ENCODE peak calls at places on chromosomes 3 and 15, in six cellular contexts. M, H, J, E, N and X are unnamed samples. For H3K36me3 and H3K27me3, the result is how much of the 10 kb centered on the place peaks cover.

GRCh38 chr3:172698650-172699049 is 12.2 kb downstream of the NCEH1 start:
- DNase-seq in J (no peak), M (no peak), H (no peak), N (peak), E (no peak), X (no peak)

GRCh38 chr15:51830279-51830806 is 890 bp downstream of the TMOD3 start:
- DNase-seq in N (no peak), M (no peak), H (peak), J (no peak), E (peak), X (no peak)

GRCh38 chr15:66765478-66766281 is 63.6 kb downstream of the SMAD6 start:
- DNase-seq in H (no peak), J (no peak), N (peak), E (no peak), M (no peak), X (no peak)

GRCh38 chr15:63043391-63044076 is 987 bp downstream of the TPM1 start:
- DNase-seq in N (no peak), M (peak), J (peak), H (no peak), E (no peak), X (peak)

GRCh38 chr15:63992300-63992699 is 54.0 kb downstream of the DAPK2 start:
- DNase-seq in H (no peak), N (no peak), J (no peak), M (no peak), E (no peak), X (no peak)

GRCh38 chr15:78507831-78508160 is 419 bp downstream of the HYKK start:
- DNase-seq in H (no peak), J (no peak), M (no peak), N (no peak), E (no peak), X (no peak)

GRCh38 chr3:64049136-64049535 is 25.8 kb upstream of the PSMD6 start:
- DNase-seq in M (no peak), J (no peak), H (no peak), N (no peak), E (no peak), X (no peak)

GRCh38 chr3:110293660-110294059 is 778.0 kb upstream of the NECTIN3 start:
- DNase-seq in E (no peak), J (no peak), M (no peak), N (no peak), H (no peak), X (no peak)

GRCh38 chr3:50204804-50205718 is at the start of gene SLC38A3:
- DNase-seq in E (peak), J (peak), N (peak), M (peak), H (no peak), X (peak)

GRCh38 chr3:30286007-30286669 is 320.3 kb upstream of the TGFBR2 start:
- DNase-seq in E (no peak), J (peak), N (peak), M (peak), H (peak), X (no peak)

GRCh38 chr3:192930585-192930984 is 12.9 kb upstream of the MB21D2 start:
- DNase-seq in E (no peak), J (no peak), N (no peak), H (no peak), M (no peak), X (no peak)

GRCh38 chr3:134897391-134898131 is 102.5 kb downstream of the EPHB1 start:
- DNase-seq in M (no peak), H (no peak), E (no peak), N (no peak), J (no peak), X (no peak)

GRCh38 chr15:55823191-55823670 is 80.3 kb upstream of the PRTG start:
- DNase-seq in N (no peak), E (no peak), M (no peak), J (no peak), H (no peak), X (no peak)

GRCh38 chr3:179860275-179861107 is 176.2 kb downstream of the PEX5L start:
- DNase-seq in J (no peak), M (no peak), N (no peak), E (no peak), H (no peak), X (no peak)

GRCh38 chr3:192884831-192885356 is 32.8 kb downstream of the MB21D2 start:
- DNase-seq in N (no peak), J (no peak), E (no peak), M (no peak), H (no peak), X (no peak)

GRCh38 chr15:40439461-40440299 is 1.1 kb upstream of the BAHD1 start:
- DNase-seq in M (no peak), E (peak), J (peak), H (no peak), N (peak), X (peak)

GRCh38 chr3:113212155-113212844 is 943 bp downstream of the BOC start:
- DNase-seq in M (peak), E (peak), J (peak), H (no peak), N (peak), X (peak)

DNA sequence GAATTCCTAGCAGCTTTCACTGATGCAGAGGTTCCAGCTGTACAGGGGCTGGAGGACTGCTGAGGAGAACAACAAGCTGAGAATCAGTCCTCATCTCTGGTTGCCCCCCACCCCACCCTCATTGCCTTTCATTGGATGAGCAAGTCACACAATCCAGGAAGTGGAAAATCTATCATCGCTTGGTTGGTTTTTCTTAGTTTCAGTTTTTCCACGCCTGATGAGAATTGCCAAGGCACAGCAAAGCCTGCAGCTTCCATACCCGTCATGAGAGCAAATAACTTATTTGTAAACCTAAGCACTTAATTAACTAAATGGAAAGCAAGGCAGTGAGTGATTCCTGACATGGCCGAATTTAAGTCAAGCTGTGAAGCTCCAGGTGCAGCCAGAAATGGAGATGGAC is 21.4 kb upstream of the LIPC start:
- DNase-seq in M (no peak), J (no peak), N (no peak), H (no peak), E (no peak), X (no peak)
- H3K4me3 ChIP-seq in M (peak), J (peak), N (no peak), H (peak), E (no peak), X (no peak)

DNA sequence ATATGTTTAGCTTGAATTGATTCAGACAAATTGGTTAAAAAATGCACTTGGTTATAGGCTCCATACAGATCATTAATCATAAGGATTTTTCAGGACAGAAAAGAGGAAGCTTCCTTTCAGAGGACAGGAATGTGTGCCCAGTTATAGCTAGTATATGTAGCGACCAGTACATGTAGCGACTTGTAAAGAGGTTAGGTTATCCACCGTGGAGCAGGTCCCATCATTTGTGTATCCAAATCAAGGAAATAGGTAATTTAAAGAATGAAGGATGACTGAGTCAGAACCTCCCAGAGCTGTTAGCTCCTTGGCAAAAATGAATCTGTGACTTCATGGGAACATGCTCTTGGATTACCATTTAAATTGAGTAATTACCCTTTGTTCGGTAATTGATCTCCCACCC is 15.8 kb upstream of the P2RY12 start:
- DNase-seq in M (no peak), J (no peak), N (no peak), H (no peak), E (no peak), X (no peak)
- H3K36me3 ChIP-seq in M (under half), J (under half), N (under half), H (under half), E (under half), X (under half)

GRCh38 chr3:53069422-53070068 is 23.7 kb upstream of the SFMBT1 start:
- DNase-seq in M (no peak), H (no peak), N (no peak), E (peak), J (no peak), X (peak)
- H3K27me3 ChIP-seq in M (under half), H (under half), N (under half), E (under half), J (under half), X (under half)

GRCh38 chr3:111538687-111539086 is 3.3 kb upstream of the CD96 start:
- DNase-seq in M (no peak), H (no peak), J (no peak), E (no peak), N (no peak), X (no peak)

GRCh38 chr3:111541911-111542483 is at the start of gene CD96:
- DNase-seq in J (no peak), M (no peak), N (no peak), H (no peak), E (no peak), X (no peak)

GRCh38 chr3:111541391-111541790 is 606 bp upstream of the CD96 start:
- DNase-seq in M (no peak), H (no peak), J (no peak), E (no peak), N (no peak), X (no peak)

GRCh38 chr3:111538111-111538510 is 3.9 kb upstream of the CD96 start:
- DNase-seq in M (no peak), N (no peak), H (no peak), J (no peak), E (no peak), X (no peak)

GRCh38 chr3:111539351-111540331 is 2.4 kb upstream of the CD96 start:
- DNase-seq in M (peak), N (peak), J (peak), E (peak), H (no peak), X (peak)
- H3K4me3 ChIP-seq in M (no peak), N (no peak), J (no peak), E (no peak), H (no peak), X (no peak)

DNA sequence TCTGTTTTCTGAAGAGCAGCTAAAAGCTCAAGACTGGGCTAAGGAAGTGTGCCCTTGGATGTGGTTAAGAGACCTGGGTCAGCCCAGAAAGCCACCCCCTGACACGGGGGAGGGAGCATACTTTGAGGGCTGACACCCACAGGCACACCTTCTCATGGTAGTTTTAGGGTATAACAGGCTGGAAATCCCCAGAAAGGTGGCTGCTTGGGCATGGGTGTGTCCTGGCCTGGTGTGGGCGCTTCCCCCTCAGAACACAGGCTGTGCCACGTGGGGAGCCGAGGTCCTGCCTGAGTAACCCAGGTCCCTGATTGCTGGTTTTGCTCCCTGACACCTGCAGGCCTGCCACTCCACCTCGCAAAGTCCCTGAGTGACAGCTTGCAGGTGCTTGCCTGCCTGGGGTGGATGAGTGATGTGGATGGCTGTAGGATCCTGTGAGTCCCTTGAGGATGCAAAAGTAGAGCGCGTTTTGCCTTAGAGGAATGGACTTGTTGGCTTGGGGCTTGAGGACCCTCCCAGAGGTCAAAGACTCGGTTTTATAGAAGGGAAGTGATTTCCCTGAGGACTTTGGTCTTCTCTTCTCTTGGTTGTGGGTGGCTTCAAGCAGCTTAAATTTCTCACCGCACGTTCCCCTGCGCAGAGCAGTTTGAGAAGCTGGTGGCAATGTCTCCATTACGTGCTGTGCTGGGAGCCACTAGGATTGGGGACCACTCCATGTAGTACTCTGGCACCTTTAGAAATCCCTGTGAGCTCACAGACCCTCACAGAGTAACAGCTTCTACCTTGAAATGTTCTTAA is 94.4 kb downstream of the DNASE1L3 start:
- DNase-seq in H (no peak), J (no peak), M (no peak), N (no peak), E (no peak), X (no peak)
- H3K36me3 ChIP-seq in H (under half), J (under half), M (half or more), N (under half), E (under half), X (half or more)

GRCh38 chr15:91209318-91209717 is 109.3 kb downstream of the SV2B start:
- DNase-seq in E (no peak), H (no peak), N (no peak), M (no peak), J (no peak), X (no peak)

GRCh38 chr15:91202510-91202909 is 102.5 kb downstream of the SV2B start:
- DNase-seq in J (no peak), N (no peak), E (no peak), H (no peak), M (no peak), X (no peak)

GRCh38 chr15:91203619-91204018 is 103.6 kb downstream of the SV2B start:
- DNase-seq in H (no peak), M (no peak), N (no peak), E (no peak), J (no peak), X (no peak)

GRCh38 chr15:91208366-91208765 is 108.3 kb downstream of the SV2B start:
- DNase-seq in J (no peak), M (no peak), H (no peak), N (no peak), E (no peak), X (no peak)
- H3K27me3 ChIP-seq in J (under half), M (under half), H (under half), N (under half), E (under half), X (under half)

GRCh38 chr3:14016900-14017475 is 107.7 kb downstream of the CHCHD4 start:
- DNase-seq in M (no peak), J (no peak), E (no peak), H (no peak), N (no peak), X (no peak)
- H3K4me3 ChIP-seq in M (no peak), J (no peak), E (no peak), H (no peak), N (no peak), X (no peak)

GRCh38 chr3:47678446-47679338 is 100.0 kb upstream of the CSPG5 start:
- DNase-seq in J (no peak), M (no peak), E (no peak), H (no peak), N (no peak), X (no peak)
- H3K36me3 ChIP-seq in J (under half), M (half or more), E (half or more), H (half or more), N (under half), X (under half)